ENCODE peak calls at places on chromosomes 16 and 17, in seven cellular contexts. T, N, P, I, R, W and S are unnamed samples.

GRCh38 chr16:68086860-68087268 is 1.7 kb downstream of the NFATC3 start:
- DNase-seq in P (no peak), T (no peak), I (no peak), R (peak), N (no peak), W (no peak), S (no peak)

GRCh38 chr17:17648762-17649161 is 32.5 kb upstream of the RAI1 start:
- DNase-seq in I (no peak), N (no peak), T (no peak), R (peak), P (no peak), W (no peak), S (no peak)

GRCh38 chr16:12087901-12088364 is 111.4 kb downstream of the SNX29 start:
- DNase-seq in R (no peak), I (no peak), T (no peak), N (no peak), W (no peak), P (no peak), S (no peak)

GRCh38 chr17:61458000-61458399 is 5.8 kb downstream of the TBX4 start:
- DNase-seq in W (no peak), P (no peak), R (no peak), T (no peak), N (no peak), I (no peak), S (no peak)

GRCh38 chr17:60926466-60927183 is 249.0 kb downstream of the BCAS3 start:
- DNase-seq in N (no peak), T (peak), P (no peak), W (no peak), I (no peak), R (peak), S (no peak)

GRCh38 chr16:15795615-15796014 is 61.2 kb downstream of the MYH11 start:
- DNase-seq in T (no peak), P (no peak), R (no peak), I (no peak), N (no peak), W (no peak), S (no peak)

GRCh38 chr17:63928172-63928666 is 3.9 kb downstream of the CD79B start:
- DNase-seq in I (no peak), W (no peak), N (no peak), P (no peak), R (no peak), T (no peak), S (no peak)

GRCh38 chr16:3589001-3589400 is 11.8 kb upstream of the NLRC3 start:
- DNase-seq in T (no peak), W (no peak), N (no peak), P (no peak), R (no peak), I (no peak), S (no peak)

GRCh38 chr17:3006801-3007200 is 56.6 kb downstream of the OR1D5 start:
- DNase-seq in P (no peak), R (no peak), T (no peak), I (no peak), N (no peak), W (no peak), S (no peak)

GRCh38 chr16:15484662-15485061 is 50.3 kb downstream of the BMERB1 start:
- DNase-seq in P (no peak), W (no peak), I (no peak), N (no peak), R (peak), T (peak), S (no peak)

GRCh38 chr16:1125471-1125870 is 27.4 kb upstream of the CACNA1H start:
- DNase-seq in I (no peak), P (no peak), W (no peak), N (no peak), T (peak), R (no peak), S (no peak)

GRCh38 chr16:23967018-23967417 is 131.2 kb downstream of the PRKCB start:
- DNase-seq in T (no peak), W (no peak), R (no peak), P (no peak), N (no peak), I (no peak), S (no peak)

GRCh38 chr17:76772842-76773521 is 35.1 kb downstream of the MFSD11 start:
- DNase-seq in T (peak), P (no peak), R (peak), I (peak), W (no peak), N (no peak), S (no peak)

GRCh38 chr16:74275031-74275636 is 21.5 kb upstream of the PSMD7 start:
- DNase-seq in W (no peak), P (no peak), N (no peak), I (no peak), R (peak), T (peak), S (peak)

GRCh38 chr16:27256861-27257260 is 11.7 kb downstream of the NSMCE1 start:
- DNase-seq in R (no peak), I (no peak), T (no peak), W (no peak), P (no peak), N (no peak), S (no peak)
- H2BK5ac ChIP-seq in R (no peak), I (no peak), T (no peak), W (no peak), P (no peak), N (no peak), S (no peak)

DNA sequence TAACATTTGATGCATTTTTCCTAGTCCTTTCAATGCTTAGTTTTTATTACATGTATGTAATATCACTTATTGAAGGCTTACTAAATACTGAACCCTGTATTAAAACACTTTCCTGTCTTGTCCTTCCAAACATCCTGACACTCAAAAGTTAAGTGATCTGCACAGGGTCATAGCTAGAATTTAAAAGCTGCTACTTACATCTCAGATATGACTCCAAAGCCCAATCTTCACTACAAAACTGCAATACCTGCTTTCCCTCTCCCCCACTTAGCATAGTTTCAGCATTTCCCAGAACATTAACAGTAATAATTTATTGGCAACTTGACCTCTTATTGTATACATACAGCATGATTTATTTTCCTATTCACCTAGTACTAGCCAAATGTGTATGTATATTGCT is 4.3 kb upstream of the TRIM37 start:
- DNase-seq in R (no peak), W (no peak), N (no peak), I (no peak), P (no peak), T (no peak), S (no peak)
- H2BK5ac ChIP-seq in R (no peak), W (no peak), N (no peak), I (no peak), P (no peak), T (no peak), S (no peak)

DNA sequence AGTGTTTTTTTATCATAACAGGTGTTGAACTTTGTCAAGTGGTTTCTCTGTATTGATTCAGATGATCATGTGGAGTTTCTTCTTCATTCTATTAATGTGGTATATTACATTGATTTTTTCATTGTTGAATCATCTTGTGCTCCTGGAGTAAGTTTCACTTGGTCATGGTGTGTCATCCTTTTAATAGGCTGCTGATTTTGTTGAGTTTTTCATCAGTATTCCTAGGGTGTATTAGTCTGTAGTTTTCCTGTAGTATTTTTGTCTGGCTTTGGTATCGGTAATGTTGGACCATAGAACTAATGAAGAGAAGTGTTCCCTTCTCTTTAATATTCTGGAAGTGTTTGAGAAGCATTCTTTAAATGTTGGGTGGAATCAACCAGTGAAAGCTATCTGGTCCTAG is 99.0 kb downstream of the OMG start:
- DNase-seq in W (no peak), R (no peak), P (no peak), I (no peak), T (peak), N (no peak), S (no peak)
- H2BK5ac ChIP-seq in W (no peak), R (no peak), P (no peak), I (no peak), T (no peak), N (no peak), S (no peak)

GRCh38 chr16:22284637-22285515 is 12.3 kb upstream of the POLR3E start:
- DNase-seq in R (peak), P (no peak), I (peak), N (no peak), T (peak), W (no peak), S (no peak)

GRCh38 chr16:22278841-22279240 is 18.4 kb upstream of the POLR3E start:
- DNase-seq in P (peak), I (no peak), N (no peak), R (no peak), W (no peak), T (no peak), S (no peak)

GRCh38 chr16:22278418-22278817 is 18.8 kb upstream of the POLR3E start:
- DNase-seq in T (no peak), W (no peak), I (no peak), P (no peak), R (no peak), N (no peak), S (no peak)

DNA sequence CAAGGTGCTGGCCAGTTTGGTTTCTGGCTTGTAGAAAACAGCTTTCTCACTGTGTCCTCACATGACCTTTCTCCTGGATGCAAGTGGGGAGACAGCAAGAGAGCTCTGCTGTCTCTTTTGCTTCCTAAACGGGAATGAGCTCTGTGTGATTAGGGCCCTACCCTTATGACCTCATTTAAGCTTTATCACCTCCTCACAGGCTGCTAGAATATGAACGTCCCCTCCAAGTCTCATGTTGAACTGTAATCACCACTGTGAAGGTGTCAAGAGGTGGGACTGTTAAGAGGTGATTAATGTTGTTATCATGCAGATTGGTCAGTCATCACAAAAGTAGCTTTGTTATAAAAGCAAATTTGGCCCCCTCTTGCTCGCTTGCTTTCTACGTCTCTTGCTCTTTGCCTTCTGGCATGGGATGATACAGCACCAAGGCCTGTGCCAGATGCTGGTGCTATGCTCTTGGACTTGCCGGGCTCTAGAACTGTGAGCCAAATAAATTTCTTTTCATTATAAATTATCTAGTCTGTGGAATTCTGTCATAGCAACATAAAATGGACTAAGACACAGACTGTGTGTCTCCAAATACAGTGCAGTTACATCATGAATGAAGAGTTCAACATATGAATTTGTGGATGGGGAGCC is 14.8 kb upstream of the POLR3E start:
- DNase-seq in I (no peak), R (no peak), N (no peak), T (no peak), W (no peak), P (no peak), S (no peak)
- H2BK5ac ChIP-seq in I (no peak), R (no peak), N (no peak), T (no peak), W (no peak), P (no peak), S (no peak)

GRCh38 chr16:81480856-81481821 is 36.5 kb downstream of the CMIP start:
- DNase-seq in T (peak), I (no peak), P (no peak), R (peak), W (no peak), N (no peak), S (peak)

GRCh38 chr16:81478876-81479496 is 34.4 kb downstream of the CMIP start:
- DNase-seq in T (no peak), R (peak), I (no peak), W (no peak), N (no peak), P (no peak), S (no peak)

GRCh38 chr16:81473969-81474959 is 29.7 kb downstream of the CMIP start:
- DNase-seq in T (no peak), W (no peak), R (no peak), I (no peak), N (no peak), P (no peak), S (no peak)

GRCh38 chr16:81476732-81477131 is 32.1 kb downstream of the CMIP start:
- DNase-seq in W (no peak), R (no peak), I (no peak), N (no peak), P (no peak), T (no peak), S (no peak)

DNA sequence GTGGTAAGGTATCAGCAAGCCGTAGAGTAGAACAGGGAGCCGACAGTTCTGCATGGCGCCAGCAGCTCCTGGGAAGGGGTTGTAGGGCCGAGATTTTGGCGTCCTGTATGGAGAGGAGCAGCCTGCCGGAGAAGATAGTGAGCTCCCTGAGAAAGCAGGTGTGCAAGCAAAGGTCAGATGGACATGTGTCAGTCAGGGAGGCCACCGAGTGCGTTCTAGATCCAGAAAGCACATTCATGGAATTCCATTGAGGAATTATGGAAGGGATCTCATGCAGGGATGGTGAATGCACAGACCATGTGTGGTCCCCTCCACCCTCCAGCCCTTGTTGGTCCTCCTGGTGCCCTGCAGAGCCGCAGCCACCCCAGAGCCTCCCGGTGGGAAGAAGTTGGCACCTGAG is 33.7 kb downstream of the CMIP start:
- DNase-seq in W (no peak), I (no peak), T (no peak), P (no peak), R (no peak), N (no peak), S (no peak)
- H2BK5ac ChIP-seq in W (peak), I (no peak), T (no peak), P (no peak), R (no peak), N (no peak), S (no peak)

GRCh38 chr17:8475227-8475626 is 39.5 kb downstream of the NDEL1 start:
- DNase-seq in N (no peak), W (no peak), R (no peak), T (no peak), P (no peak), I (no peak), S (no peak)

GRCh38 chr17:8474826-8475225 is 39.1 kb downstream of the NDEL1 start:
- DNase-seq in P (peak), R (no peak), I (no peak), W (no peak), T (no peak), N (no peak), S (no peak)

GRCh38 chr17:8477653-8478441 is 42.2 kb downstream of the NDEL1 start:
- DNase-seq in R (no peak), I (no peak), P (no peak), N (no peak), W (no peak), T (no peak), S (no peak)

GRCh38 chr17:8475820-8476219 is 40.1 kb downstream of the NDEL1 start:
- DNase-seq in T (no peak), W (no peak), I (no peak), P (no peak), N (no peak), R (no peak), S (no peak)

GRCh38 chr17:8476741-8477140 is 41.1 kb downstream of the NDEL1 start:
- DNase-seq in W (no peak), I (no peak), P (peak), T (no peak), N (no peak), R (no peak), S (no peak)
- H2BK5ac ChIP-seq in W (no peak), I (no peak), P (no peak), T (no peak), N (no peak), R (no peak), S (no peak)

DNA sequence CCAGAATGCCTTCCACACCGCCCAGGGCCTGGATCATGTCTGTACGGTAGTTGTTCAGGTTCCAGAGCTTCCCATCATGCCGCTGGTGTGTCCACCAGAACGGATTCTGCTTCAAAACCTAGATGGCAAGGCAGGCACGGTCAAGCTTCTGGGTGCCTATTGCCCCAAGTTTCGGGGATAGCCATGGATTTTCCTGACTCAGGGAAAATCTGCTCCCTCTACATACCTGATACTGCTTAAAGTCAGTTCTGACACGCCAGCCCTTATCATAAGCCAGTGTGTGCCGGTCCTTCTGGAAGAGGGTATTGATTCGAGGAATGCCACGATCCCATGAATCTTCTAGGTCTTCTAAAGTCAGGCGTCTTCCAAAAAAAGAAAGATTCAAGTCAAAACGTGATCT is 11.4 kb upstream of the RILP start:
- DNase-seq in T (no peak), R (no peak), I (no peak), W (no peak), N (no peak), P (no peak), S (no peak)
- H2BK5ac ChIP-seq in T (no peak), R (no peak), I (no peak), W (no peak), N (no peak), P (no peak), S (no peak)

GRCh38 chr17:38326996-38327792 is 16.6 kb downstream of the GPR179 start:
- DNase-seq in P (peak), W (no peak), T (no peak), R (no peak), N (no peak), I (no peak), S (no peak)
- H2BK5ac ChIP-seq in P (no peak), W (no peak), T (no peak), R (no peak), N (no peak), I (no peak), S (no peak)

GRCh38 chr16:76338472-76338871 is 61.3 kb downstream of the CNTNAP4 start:
- DNase-seq in T (no peak), N (no peak), P (no peak), W (no peak), I (no peak), R (no peak), S (no peak)
- H2BK5ac ChIP-seq in T (no peak), N (no peak), P (no peak), W (no peak), I (no peak), R (no peak), S (no peak)

GRCh38 chr17:66270106-66270505 is 32.3 kb upstream of the PRKCA start:
- DNase-seq in N (no peak), P (no peak), I (no peak), W (no peak), R (no peak), T (no peak), S (no peak)

GRCh38 chr17:66268247-66268927 is 34.0 kb upstream of the PRKCA start:
- DNase-seq in R (peak), N (no peak), I (no peak), W (no peak), P (no peak), T (peak), S (peak)

GRCh38 chr17:66260688-66261087 is 31.5 kb upstream of the APOH start:
- DNase-seq in R (no peak), I (no peak), W (no peak), T (no peak), P (no peak), N (no peak), S (no peak)

GRCh38 chr17:66260265-66260664 is 31.1 kb upstream of the APOH start:
- DNase-seq in I (no peak), W (no peak), T (no peak), R (no peak), N (peak), P (no peak), S (no peak)

GRCh38 chr17:66264696-66265095 is 35.5 kb upstream of the APOH start:
- DNase-seq in I (no peak), W (no peak), N (no peak), T (no peak), R (no peak), P (no peak), S (no peak)
- H2BK5ac ChIP-seq in I (no peak), W (no peak), N (no peak), T (no peak), R (no peak), P (no peak), S (no peak)